ENCODE peak calls at places on chromosomes 12 and 14, in four cellular contexts. One of them, this sample, is unnamed.

GRCh38 chr12:96878704-96879103 is 28.4 kb upstream of the NEDD1 start:
- DNase-seq in AG09319: no peak
- DNase-seq in A549: no peak
- DNase-seq in NCI-H1417: no peak
- DNase-seq in this sample: no peak

GRCh38 chr14:55336161-55336560 is 64.9 kb downstream of the FBXO34 start:
- DNase-seq in AG09319: no peak
- DNase-seq in A549: peak; percentile 78
- DNase-seq in NCI-H1417: peak; percentile 14
- DNase-seq in this sample: peak; percentile 79

GRCh38 chr12:67705394-67706370 is 57.1 kb downstream of the DYRK2 start:
- DNase-seq in AG09319: peak; percentile 32
- DNase-seq in A549: peak; percentile 62
- DNase-seq in NCI-H1417: no peak
- DNase-seq in this sample: no peak

GRCh38 chr12:109767456-109767855 is 53.8 kb downstream of the FAM222A start:
- DNase-seq in AG09319: no peak
- DNase-seq in A549: no peak
- DNase-seq in NCI-H1417: no peak
- DNase-seq in this sample: no peak

GRCh38 chr12:112851024-112851777 is 55.6 kb upstream of the OAS1 start:
- DNase-seq in AG09319: no peak
- DNase-seq in A549: no peak
- DNase-seq in NCI-H1417: no peak
- DNase-seq in this sample: peak; percentile 36

GRCh38 chr12:3913278-3913677 is 40.1 kb upstream of the PARP11 start:
- DNase-seq in AG09319: no peak
- DNase-seq in A549: no peak
- DNase-seq in NCI-H1417: no peak
- DNase-seq in this sample: no peak

GRCh38 chr14:81594012-81594411 is 60.4 kb upstream of the SEL1L start:
- DNase-seq in AG09319: no peak
- DNase-seq in A549: no peak
- DNase-seq in NCI-H1417: no peak
- DNase-seq in this sample: no peak

GRCh38 chr12:62267026-62267425 is 6.8 kb downstream of the USP15 start:
- DNase-seq in AG09319: no peak
- DNase-seq in A549: no peak
- DNase-seq in NCI-H1417: no peak
- DNase-seq in this sample: peak; percentile 64

This sample was measured in T47D.